ENCODE peak calls at places on chromosomes 5 and 9, in ten cellular contexts. I is lower lobe of right lung, H is transverse colon, U is AG04449, P is stomach, Q is AG10803, G is uterus, S is heart left ventricle, T is right atrium auricular region, L is astrocyte of the spinal cord. D is an unnamed sample.

GRCh38 chr9:135156525-135157510 is 69.3 kb downstream of the OLFM1 start:
- DNase-seq in I (peak), H (peak), U (no peak), P (peak), Q (peak), G (peak), S (peak), T (no peak), L (peak), D (no peak)

GRCh38 chr5:160649304-160649703 is 202.7 kb downstream of the ATP10B start:
- DNase-seq in I (no peak), H (peak), U (no peak), P (no peak), Q (no peak), G (no peak), S (no peak), T (no peak), L (no peak), D (no peak)

GRCh38 chr9:132837501-132838268 is 40.4 kb downstream of the AK8 start:
- DNase-seq in I (no peak), H (no peak), U (no peak), P (no peak), Q (no peak), G (no peak), S (no peak), T (no peak), L (no peak), D (no peak)

GRCh38 chr5:67066815-67067214 is 129.8 kb downstream of the CD180 start:
- DNase-seq in I (no peak), H (no peak), U (no peak), P (no peak), Q (no peak), G (no peak), S (no peak), T (no peak), L (no peak), D (no peak)

GRCh38 chr9:84397822-84398221 is 57.3 kb upstream of the SLC28A3 start:
- DNase-seq in I (no peak), H (no peak), U (peak), P (no peak), Q (peak), G (no peak), S (no peak), T (no peak), L (peak), D (peak)

GRCh38 chr9:69063839-69064238 is 28.3 kb downstream of the FXN start:
- DNase-seq in I (no peak), H (no peak), U (no peak), P (no peak), Q (no peak), G (no peak), S (no peak), T (no peak), L (no peak), D (no peak)

GRCh38 chr5:138464018-138464387 is 1.3 kb upstream of the EGR1 start:
- DNase-seq in I (peak), H (peak), U (no peak), P (peak), Q (peak), G (peak), S (peak), T (peak), L (peak), D (peak)

GRCh38 chr9:36924071-36924470 is 110.0 kb downstream of the PAX5 start:
- DNase-seq in I (no peak), H (no peak), U (peak), P (no peak), Q (peak), G (no peak), S (no peak), T (no peak), L (peak), D (peak)

GRCh38 chr5:118577621-118578020 is 410.7 kb downstream of the DTWD2 start:
- DNase-seq in I (no peak), H (no peak), U (no peak), P (no peak), Q (peak), G (no peak), S (no peak), T (no peak), L (no peak), D (no peak)

GRCh38 chr9:112112941-112113399 is 62.1 kb downstream of the SUSD1 start:
- DNase-seq in I (no peak), H (peak), U (no peak), P (peak), Q (peak), G (no peak), S (no peak), T (no peak), L (no peak), D (no peak)

GRCh38 chr5:175816348-175816747 is 55.0 kb upstream of the CPLX2 start:
- DNase-seq in I (no peak), H (no peak), U (no peak), P (no peak), Q (no peak), G (no peak), S (no peak), T (no peak), L (no peak), D (no peak)

GRCh38 chr5:115439042-115439441 is 105.5 kb downstream of the FEM1C start:
- DNase-seq in I (no peak), H (no peak), U (no peak), P (no peak), Q (peak), G (no peak), S (no peak), T (no peak), L (no peak), D (no peak)

GRCh38 chr9:17810728-17811634 is 232.1 kb downstream of the SH3GL2 start:
- DNase-seq in I (no peak), H (peak), U (peak), P (peak), Q (peak), G (peak), S (peak), T (no peak), L (peak), D (peak)

GRCh38 chr9:98074119-98074990 is 17.8 kb downstream of the NANS start:
- DNase-seq in I (peak), H (peak), U (no peak), P (peak), Q (peak), G (peak), S (peak), T (peak), L (peak), D (no peak)

GRCh38 chr5:133401731-133402347 is 210.5 kb downstream of the FSTL4 start:
- DNase-seq in I (no peak), H (no peak), U (no peak), P (no peak), Q (no peak), G (no peak), S (no peak), T (no peak), L (no peak), D (no peak)

GRCh38 chr5:136132087-136132486 is 558 bp upstream of the SMAD5 start:
- DNase-seq in I (no peak), H (peak), U (no peak), P (no peak), Q (peak), G (peak), S (peak), T (no peak), L (no peak), D (no peak)

GRCh38 chr5:885127-885442 is 7.5 kb downstream of the BRD9 start:
- DNase-seq in I (no peak), H (no peak), U (no peak), P (no peak), Q (no peak), G (no peak), S (no peak), T (no peak), L (no peak), D (no peak)

GRCh38 chr9:27542519-27542918 is 12.9 kb upstream of the MOB3B start:
- DNase-seq in I (no peak), H (no peak), U (no peak), P (no peak), Q (peak), G (no peak), S (no peak), T (no peak), L (no peak), D (no peak)

DNA sequence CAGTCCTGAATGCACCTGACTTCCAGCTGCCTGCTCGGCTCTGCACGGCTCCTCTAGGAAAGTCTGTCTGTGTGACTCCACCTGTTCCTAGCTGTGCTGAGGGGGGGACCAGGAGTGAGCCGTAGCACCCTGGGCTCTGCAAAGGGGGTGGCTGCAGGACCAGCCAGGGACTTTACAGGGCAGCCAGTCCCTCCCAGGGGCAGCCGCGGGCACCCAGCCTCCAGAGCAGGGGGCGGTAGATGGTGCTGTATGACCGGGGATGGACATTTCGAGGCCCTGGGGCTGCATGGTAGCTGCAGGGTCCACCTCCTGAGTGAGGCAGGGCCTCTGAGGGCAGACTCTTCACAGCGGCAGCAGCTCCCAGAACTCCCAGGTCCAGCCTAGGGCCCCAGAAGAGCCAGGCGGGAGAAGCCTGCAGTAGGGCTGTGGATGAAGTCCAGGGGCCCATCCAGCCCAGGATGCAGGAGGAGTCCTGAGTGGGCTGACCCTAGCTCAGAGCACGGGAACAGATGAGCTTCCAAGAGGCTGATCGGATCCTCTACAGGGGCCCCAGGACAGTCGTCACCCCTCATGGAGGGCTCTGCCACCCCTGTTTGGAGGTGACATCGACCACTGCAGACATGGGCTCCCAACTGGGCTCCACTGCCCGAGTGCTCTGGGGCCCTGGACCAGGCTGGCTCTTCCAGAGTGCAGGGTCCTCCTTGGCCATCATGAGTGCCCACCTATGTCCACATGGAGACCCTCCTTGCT is 105.4 kb downstream of the ZNF354C start:
- DNase-seq in I (peak), H (no peak), U (no peak), P (no peak), Q (no peak), G (no peak), S (peak), T (no peak), L (no peak), D (no peak)
- TF ChIP-seq CTCF in I (no peak), H (no peak), U (no peak), P (no peak), Q (no peak), G (no peak), S (no peak), T (no peak), L (no peak), D (no peak)

GRCh38 chr9:81318571-81318970 is 370.8 kb downstream of the TLE1 start:
- DNase-seq in I (no peak), H (no peak), U (no peak), P (no peak), Q (peak), G (no peak), S (no peak), T (no peak), L (peak), D (peak)

GRCh38 chr9:81317939-81318338 is 371.4 kb downstream of the TLE1 start:
- DNase-seq in I (no peak), H (no peak), U (no peak), P (no peak), Q (no peak), G (no peak), S (no peak), T (no peak), L (peak), D (peak)

GRCh38 chr9:81313877-81314276 is 375.5 kb downstream of the TLE1 start:
- DNase-seq in I (no peak), H (no peak), U (no peak), P (no peak), Q (no peak), G (no peak), S (no peak), T (no peak), L (no peak), D (no peak)

GRCh38 chr9:81314525-81314924 is 374.8 kb downstream of the TLE1 start:
- DNase-seq in I (no peak), H (no peak), U (no peak), P (peak), Q (no peak), G (no peak), S (no peak), T (no peak), L (no peak), D (no peak)

DNA sequence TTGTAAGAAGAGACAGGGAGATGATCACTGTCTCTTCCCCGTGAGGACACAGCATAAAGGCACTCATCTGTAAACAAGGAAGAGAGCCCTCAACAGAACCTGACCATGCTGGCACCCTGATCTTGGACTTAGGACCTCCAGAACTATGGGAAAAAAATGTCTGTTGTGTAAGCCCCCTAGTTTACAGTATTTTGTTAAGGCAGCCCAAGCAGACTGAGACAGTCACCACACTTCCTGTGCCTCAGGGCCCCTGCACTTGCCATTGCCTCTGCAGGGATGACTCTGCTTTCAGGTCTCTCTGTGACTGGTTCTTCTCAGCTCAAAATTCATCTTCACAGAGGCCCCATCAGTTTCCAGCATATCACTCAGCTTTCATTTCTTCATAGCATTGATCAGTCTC is 372.1 kb downstream of the TLE1 start:
- DNase-seq in I (no peak), H (no peak), U (no peak), P (no peak), Q (no peak), G (no peak), S (no peak), T (no peak), L (no peak), D (no peak)
- H3K4me3 ChIP-seq in I (no peak), H (no peak), U (no peak), P (no peak), Q (no peak), G (no peak), S (no peak), T (no peak), L (no peak), D (no peak)

DNA sequence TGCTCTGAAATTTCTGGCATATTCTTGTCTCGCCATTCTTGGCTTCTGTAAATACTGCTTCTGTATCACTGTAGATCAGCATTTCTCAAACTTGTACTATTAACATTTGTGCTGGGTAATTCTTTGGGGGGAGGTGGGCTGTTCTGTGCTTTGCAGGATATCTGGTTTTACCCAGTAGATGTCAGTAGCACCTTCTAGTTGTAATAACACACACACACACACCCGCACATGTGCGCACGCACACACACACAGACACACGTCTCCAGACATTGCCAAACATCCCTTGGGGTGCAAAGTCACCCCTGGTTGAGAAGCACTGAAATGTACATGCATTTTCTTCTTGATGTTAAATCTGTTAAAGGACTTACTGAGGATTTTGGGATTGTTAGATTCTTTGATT is 304.1 kb downstream of the MAT2B start:
- DNase-seq in I (no peak), H (no peak), U (no peak), P (no peak), Q (no peak), G (no peak), S (no peak), T (no peak), L (no peak), D (no peak)
- TF ChIP-seq CTCF in I (no peak), H (no peak), U (no peak), P (no peak), Q (no peak), G (no peak), S (no peak), T (no peak), L (no peak), D (no peak)

GRCh38 chr5:112975721-112976431 is 722 bp upstream of the DCP2 start:
- DNase-seq in I (no peak), H (no peak), U (no peak), P (no peak), Q (no peak), G (no peak), S (no peak), T (no peak), L (no peak), D (no peak)

GRCh38 chr5:112979723-112980122 is 3.1 kb downstream of the DCP2 start:
- DNase-seq in I (no peak), H (no peak), U (no peak), P (no peak), Q (no peak), G (no peak), S (no peak), T (no peak), L (no peak), D (no peak)

GRCh38 chr5:112976432-112977309 is at the start of gene DCP2:
- DNase-seq in I (peak), H (peak), U (peak), P (peak), Q (peak), G (peak), S (peak), T (peak), L (peak), D (peak)

GRCh38 chr5:112977440-112977861 is 853 bp downstream of the DCP2 start:
- DNase-seq in I (no peak), H (no peak), U (no peak), P (no peak), Q (peak), G (no peak), S (no peak), T (no peak), L (peak), D (no peak)

GRCh38 chr5:112978836-112979235 is 2.2 kb downstream of the DCP2 start:
- DNase-seq in I (no peak), H (no peak), U (no peak), P (no peak), Q (no peak), G (no peak), S (no peak), T (no peak), L (no peak), D (no peak)
- H3K4me3 ChIP-seq in I (no peak), H (no peak), U (no peak), P (no peak), Q (no peak), G (no peak), S (no peak), T (no peak), L (no peak), D (no peak)

GRCh38 chr5:153629027-153629426 is 138.6 kb downstream of the GRIA1 start:
- DNase-seq in I (peak), H (no peak), U (peak), P (no peak), Q (peak), G (no peak), S (no peak), T (no peak), L (peak), D (peak)
- TF ChIP-seq CTCF in I (peak), H (no peak), U (peak), P (no peak), Q (peak), G (no peak), S (peak), T (no peak), L (peak), D (peak)

GRCh38 chr5:71460693-71461092 is 5.2 kb downstream of the BDP1 start:
- DNase-seq in I (no peak), H (no peak), U (no peak), P (no peak), Q (no peak), G (no peak), S (no peak), T (no peak), L (no peak), D (no peak)

GRCh38 chr5:71454913-71455312 is 538 bp upstream of the BDP1 start:
- DNase-seq in I (no peak), H (no peak), U (no peak), P (no peak), Q (no peak), G (no peak), S (no peak), T (no peak), L (no peak), D (no peak)

GRCh38 chr5:71455427-71456361 is at the start of gene BDP1:
- DNase-seq in I (peak), H (peak), U (peak), P (peak), Q (peak), G (peak), S (peak), T (peak), L (peak), D (peak)

GRCh38 chr5:71456362-71456743 is 902 bp downstream of the BDP1 start:
- DNase-seq in I (no peak), H (no peak), U (no peak), P (no peak), Q (no peak), G (no peak), S (no peak), T (no peak), L (no peak), D (no peak)

DNA sequence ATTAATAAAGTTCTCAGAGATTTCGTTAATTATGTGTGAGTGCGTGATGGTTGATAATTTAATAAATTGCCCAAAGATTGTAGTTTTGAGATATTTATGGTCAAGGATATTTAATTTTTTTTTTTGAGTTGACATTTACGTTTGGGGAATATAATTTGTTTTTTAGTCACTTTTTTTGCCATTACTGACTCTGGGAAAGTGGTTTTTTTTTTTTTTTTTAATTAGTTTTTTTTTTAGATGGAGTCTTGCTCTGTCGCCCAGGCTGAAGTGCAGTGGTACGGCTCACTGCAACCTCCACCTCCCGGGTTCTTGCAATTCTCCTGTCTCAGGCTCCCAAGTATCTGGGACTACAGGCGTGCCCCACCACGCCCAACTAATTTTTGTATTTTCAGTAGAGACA is 1.7 kb downstream of the BDP1 start:
- DNase-seq in I (no peak), H (no peak), U (no peak), P (no peak), Q (no peak), G (no peak), S (no peak), T (no peak), L (no peak), D (no peak)
- H3K4me3 ChIP-seq in I (peak), H (no peak), U (peak), P (peak), Q (peak), G (no peak), S (no peak), T (no peak), L (peak), D (no peak)

GRCh38 chr9:93380410-93381060 is 71.0 kb upstream of the FAM120A start:
- DNase-seq in I (no peak), H (no peak), U (no peak), P (no peak), Q (no peak), G (no peak), S (no peak), T (no peak), L (no peak), D (no peak)
- TF ChIP-seq CTCF in I (no peak), H (peak), U (no peak), P (no peak), Q (no peak), G (no peak), S (peak), T (peak), L (no peak), D (no peak)

D was measured in AG09309.